ENCODE peak calls at places on chromosome 9, in eight cellular contexts. Q, K, N, P, E, Z, D and G are unnamed samples.
A peak's percentile ranks its signal among the peaks of the same experiment; 100 is the strongest.

GRCh38 chr9:78253285-78253684 is 17.4 kb downstream of the CEP78 start:
- DNase-seq in Q (no peak), K (no peak), N (no peak), P (no peak), E (no peak), Z (no peak), D (no peak), G (no peak)

GRCh38 chr9:125896964-125897363 is 149.8 kb downstream of the PBX3 start:
- DNase-seq in Q (no peak), K (no peak), N (no peak), P (no peak), E (no peak), Z (no peak), D (no peak), G (no peak)

GRCh38 chr9:97940233-97940632 is 2.3 kb upstream of the HEMGN start:
- DNase-seq in Q (no peak), K (no peak), N (no peak), P (no peak), E (no peak), Z (no peak), D (no peak), G (no peak)

GRCh38 chr9:68704804-68705635 is at the start of gene PIP5K1B:
- DNase-seq in Q (peak; percentile 51), K (peak; percentile 48), N (peak; percentile 66), P (peak; percentile 81), E (peak; percentile 96), Z (peak; percentile 29), D (no peak), G (no peak)

GRCh38 chr9:70021026-70021571 is 22.5 kb upstream of the MAMDC2 start:
- DNase-seq in Q (no peak), K (peak; percentile 51), N (peak; percentile 91), P (no peak), E (no peak), Z (peak; percentile 97), D (no peak), G (no peak)

GRCh38 chr9:116322521-116322920 is 168.9 kb downstream of the PAPPA start:
- DNase-seq in Q (no peak), K (no peak), N (peak; percentile 22), P (no peak), E (no peak), Z (peak; percentile 35), D (peak; percentile 20), G (no peak)

GRCh38 chr9:117979914-117980313 is 275.7 kb downstream of the TLR4 start:
- DNase-seq in Q (no peak), K (no peak), N (no peak), P (no peak), E (no peak), Z (no peak), D (no peak), G (no peak)

GRCh38 chr9:128917151-128917849 is 3.5 kb upstream of the PHYHD1 start:
- DNase-seq in Q (no peak), K (no peak), N (peak; percentile 82), P (no peak), E (no peak), Z (peak; percentile 64), D (peak; percentile 86), G (no peak)

GRCh38 chr9:113475992-113476391 is 12.5 kb downstream of the RGS3 start:
- DNase-seq in Q (no peak), K (no peak), N (no peak), P (no peak), E (no peak), Z (no peak), D (no peak), G (no peak)

GRCh38 chr9:127783111-127783621 is 2.7 kb upstream of the CDK9 start:
- DNase-seq in Q (no peak), K (no peak), N (no peak), P (no peak), E (peak; percentile 96), Z (no peak), D (no peak), G (peak; percentile 79)

GRCh38 chr9:119043996-119044395 is 325.2 kb downstream of the BRINP1 start:
- DNase-seq in Q (no peak), K (no peak), N (no peak), P (no peak), E (no peak), Z (no peak), D (no peak), G (no peak)

GRCh38 chr9:109447329-109448076 is 50.6 kb downstream of the PTPN3 start:
- DNase-seq in Q (no peak), K (no peak), N (no peak), P (no peak), E (no peak), Z (no peak), D (no peak), G (no peak)

GRCh38 chr9:5482194-5482593 is 28.1 kb upstream of the PDCD1LG2 start:
- DNase-seq in Q (no peak), K (no peak), N (no peak), P (no peak), E (no peak), Z (no peak), D (no peak), G (no peak)

GRCh38 chr9:18847576-18848275 is 185.3 kb downstream of the SAXO1 start:
- DNase-seq in Q (peak; percentile 61), K (no peak), N (no peak), P (no peak), E (no peak), Z (no peak), D (no peak), G (no peak)

GRCh38 chr9:124010303-124010664 is 1.3 kb upstream of the LHX2 start:
- DNase-seq in Q (no peak), K (no peak), N (no peak), P (no peak), E (no peak), Z (no peak), D (no peak), G (no peak)
- H3K4me1 ChIP-seq in Q (no peaks in the 10 kb centered on the region), K (peaks cover 12% of the 10 kb centered on the region), N (no peaks in the 10 kb centered on the region), P (peaks cover 6% of the 10 kb centered on the region), E (peaks cover 85% of the 10 kb centered on the region), Z (peaks cover 2% of the 10 kb centered on the region), D (peaks cover 35% of the 10 kb centered on the region), G (no peaks in the 10 kb centered on the region)

GRCh38 chr9:137676998-137677397 is 58.2 kb downstream of the EHMT1 start:
- DNase-seq in Q (no peak), K (no peak), N (no peak), P (no peak), E (peak; percentile 41), Z (no peak), D (no peak), G (no peak)

GRCh38 chr9:137680445-137681358 is 61.9 kb downstream of the EHMT1 start:
- DNase-seq in Q (no peak), K (no peak), N (no peak), P (no peak), E (peak; percentile 76), Z (no peak), D (no peak), G (no peak)

GRCh38 chr9:137678202-137678601 is 59.4 kb downstream of the EHMT1 start:
- DNase-seq in Q (no peak), K (no peak), N (no peak), P (no peak), E (peak; percentile 42), Z (no peak), D (no peak), G (no peak)

GRCh38 chr9:137679695-137680305 is 61.0 kb downstream of the EHMT1 start:
- DNase-seq in Q (no peak), K (no peak), N (no peak), P (no peak), E (peak; percentile 47), Z (no peak), D (no peak), G (no peak)

DNA sequence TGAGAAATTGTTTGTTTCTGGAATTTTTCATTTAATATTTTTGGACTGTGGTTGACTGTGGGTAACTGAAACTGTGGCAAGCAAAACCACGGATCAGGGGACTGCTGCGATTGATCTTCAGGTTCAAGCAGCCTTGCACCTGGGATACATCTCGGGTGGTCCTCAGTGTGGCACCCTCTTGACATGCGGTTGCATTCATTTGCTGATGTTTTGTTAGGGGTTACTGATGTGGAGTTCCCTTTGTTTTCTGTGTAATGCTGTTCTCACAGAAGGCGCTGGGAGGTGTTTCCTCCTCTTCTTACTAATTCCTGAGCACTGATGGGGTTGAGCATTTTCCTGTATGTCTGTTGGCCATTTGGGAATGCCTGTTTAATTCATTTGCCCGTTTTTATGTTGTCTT is 60.4 kb downstream of the EHMT1 start:
- DNase-seq in Q (no peak), K (no peak), N (no peak), P (peak; percentile 78), E (peak; percentile 66), Z (no peak), D (no peak), G (no peak)
- H3K27me3 ChIP-seq in Q (no peaks in the 10 kb centered on the region), K (no peaks in the 10 kb centered on the region), N (no peaks in the 10 kb centered on the region), P (no peaks in the 10 kb centered on the region), E (no peaks in the 10 kb centered on the region), Z (no peaks in the 10 kb centered on the region), D (no peaks in the 10 kb centered on the region), G (no peaks in the 10 kb centered on the region)

GRCh38 chr9:40927851-40928802 is 200.4 kb downstream of the FOXD4L6 start:
- DNase-seq in Q (no peak), K (no peak), N (no peak), P (no peak), E (no peak), Z (no peak), D (no peak), G (no peak)

GRCh38 chr9:40927260-40927631 is 201.2 kb downstream of the FOXD4L6 start:
- DNase-seq in Q (no peak), K (no peak), N (no peak), P (no peak), E (no peak), Z (no peak), D (no peak), G (no peak)

GRCh38 chr9:40925149-40925548 is 203.3 kb downstream of the FOXD4L6 start:
- DNase-seq in Q (no peak), K (no peak), N (no peak), P (no peak), E (peak; percentile 71), Z (no peak), D (no peak), G (no peak)

GRCh38 chr9:40926404-40927259 is 201.8 kb downstream of the FOXD4L6 start:
- DNase-seq in Q (no peak), K (no peak), N (no peak), P (no peak), E (no peak), Z (no peak), D (no peak), G (no peak)

DNA sequence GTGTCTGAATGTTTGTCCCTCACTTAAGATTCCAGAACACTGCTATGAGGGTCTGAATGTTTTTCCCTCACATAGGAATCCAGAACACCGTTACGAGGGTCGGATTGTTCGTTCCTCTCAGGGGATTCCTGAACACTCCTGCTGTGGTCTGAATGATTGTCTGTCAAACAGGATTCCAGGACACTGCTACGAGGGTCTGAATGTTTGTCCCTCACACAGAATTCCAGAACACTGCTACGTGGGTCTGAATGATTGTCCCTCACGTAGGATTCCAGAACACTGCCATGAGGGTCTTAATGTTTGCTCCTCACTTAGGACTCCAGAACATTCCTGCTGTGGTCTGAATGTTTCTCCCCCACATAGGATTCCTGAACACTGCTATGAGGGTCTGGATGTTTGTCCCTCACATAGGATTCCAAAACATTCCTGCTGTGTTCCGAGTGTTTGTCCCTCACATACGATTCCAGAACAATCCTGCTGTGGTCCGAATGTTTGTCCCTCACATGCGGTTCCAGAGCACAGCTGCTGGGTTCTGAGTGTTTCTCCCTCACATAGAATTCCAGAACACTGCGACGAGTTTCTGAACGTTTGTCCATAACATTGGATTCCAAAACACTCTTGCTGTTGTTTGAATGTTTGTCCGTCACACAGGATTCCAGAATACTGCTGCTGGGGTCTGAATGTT is 199.5 kb downstream of the FOXD4L6 start:
- DNase-seq in Q (no peak), K (no peak), N (no peak), P (no peak), E (no peak), Z (no peak), D (no peak), G (no peak)
- H3K9me3 ChIP-seq in Q (peaks cover 7% of the 10 kb centered on the region), K (no peaks in the 10 kb centered on the region), N (no peaks in the 10 kb centered on the region), P (peaks cover 73% of the 10 kb centered on the region), E (peaks cover 94% of the 10 kb centered on the region), Z (peaks cover 52% of the 10 kb centered on the region), D (peaks cover 93% of the 10 kb centered on the region), G (peaks cover 45% of the 10 kb centered on the region)

GRCh38 chr9:93027750-93028149 is 30.8 kb upstream of the SUSD3 start:
- DNase-seq in Q (no peak), K (no peak), N (no peak), P (no peak), E (no peak), Z (no peak), D (no peak), G (no peak)
- H3K4me1 ChIP-seq in Q (no peaks in the 10 kb centered on the region), K (no peaks in the 10 kb centered on the region), N (no peaks in the 10 kb centered on the region), P (no peaks in the 10 kb centered on the region), E (peaks cover 93% of the 10 kb centered on the region), Z (no peaks in the 10 kb centered on the region), D (peaks cover 6% of the 10 kb centered on the region), G (peaks cover 88% of the 10 kb centered on the region)